ENCODE peak calls at places on chromosome 20, in four cellular contexts. K is A549, T is H1, D is K562. Z is an unnamed sample.
A peak's percentile ranks its signal among the peaks of the same experiment; 100 is the strongest.

GRCh38 chr20:31602779-31603441 is 2.2 kb upstream of the ID1 start:
- DNase-seq in K (peak; percentile 83), T (no peak), D (no peak), Z (peak; percentile 66)

GRCh38 chr20:57288676-57289075 is 22.2 kb upstream of the BMP7 start:
- DNase-seq in K (no peak), T (no peak), D (no peak), Z (no peak)

GRCh38 chr20:16290358-16290757 is 282.9 kb downstream of the KIF16B start:
- DNase-seq in K (no peak), T (no peak), D (no peak), Z (no peak)

GRCh38 chr20:63895886-63896135 is 885 bp downstream of the DNAJC5 start:
- DNase-seq in K (no peak), T (no peak), D (no peak), Z (no peak)

GRCh38 chr20:57312138-57312537 is 17.5 kb upstream of the SPO11 start:
- DNase-seq in K (no peak), T (no peak), D (no peak), Z (no peak)

GRCh38 chr20:15139522-15139921 is 802.1 kb upstream of the FLRT3 start:
- DNase-seq in K (no peak), T (no peak), D (no peak), Z (no peak)

GRCh38 chr20:21509079-21509596 is 4.7 kb downstream of the NKX2-2 start:
- DNase-seq in K (no peak), T (no peak), D (no peak), Z (no peak)

GRCh38 chr20:6420336-6420735 is 297.5 kb upstream of the FERMT1 start:
- DNase-seq in K (no peak), T (no peak), D (no peak), Z (no peak)

GRCh38 chr20:9211016-9211760 is 142.3 kb downstream of the PLCB4 start:
- DNase-seq in K (no peak), T (no peak), D (peak; percentile 68), Z (no peak)

GRCh38 chr20:38201356-38201755 is 36.3 kb upstream of the TGM2 start:
- DNase-seq in K (peak; percentile 61), T (no peak), D (no peak), Z (no peak)

GRCh38 chr20:19828233-19828632 is 70.2 kb downstream of the RIN2 start:
- DNase-seq in K (peak; percentile 71), T (no peak), D (no peak), Z (peak; percentile 30)

GRCh38 chr20:49283176-49283702 is 5.4 kb upstream of the ZNFX1 start:
- DNase-seq in K (no peak), T (no peak), D (peak; percentile 14), Z (no peak)

GRCh38 chr20:32526125-32526524 is 59.0 kb downstream of the NOL4L start:
- DNase-seq in K (no peak), T (no peak), D (no peak), Z (no peak)

DNA sequence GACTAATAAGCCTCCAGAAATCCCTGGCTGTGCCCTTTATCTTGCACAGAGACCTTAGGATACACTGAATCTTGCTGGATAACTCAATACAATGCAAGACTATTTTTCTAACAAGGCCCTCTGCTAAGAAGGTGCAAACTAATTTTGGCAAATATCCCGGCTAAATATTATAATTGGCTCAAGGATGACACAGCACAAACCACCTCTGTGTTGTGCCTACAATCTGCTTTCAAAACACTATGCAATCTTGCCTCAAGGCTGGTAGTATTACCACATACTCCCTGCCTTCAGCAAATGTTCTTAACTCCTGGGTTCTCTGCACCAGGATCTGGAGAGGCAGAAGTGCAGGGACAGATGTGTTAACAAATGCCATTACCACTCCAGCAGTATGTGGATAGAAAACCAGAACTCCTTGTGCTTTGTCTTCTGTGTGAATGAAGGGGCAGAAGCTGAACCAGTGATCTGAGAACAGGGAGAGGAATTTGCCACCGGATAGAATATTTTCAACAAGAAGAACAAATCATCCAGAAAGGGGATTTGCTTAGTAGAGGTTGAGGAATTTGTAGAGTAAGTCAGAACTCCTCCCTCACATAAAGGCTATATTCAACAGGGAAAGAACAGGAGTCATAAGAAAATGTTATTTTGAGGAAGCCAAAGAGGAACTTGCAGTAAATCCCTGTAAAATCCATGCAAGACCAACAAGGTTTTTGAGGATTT is 74.1 kb upstream of the SLC4A11 start:
- DNase-seq in K (peak; percentile 70), T (no peak), D (no peak), Z (peak; percentile 52)
- TF ChIP-seq PHF8 in K (no peak), T (no peak), D (no peak), Z (no peak)

DNA sequence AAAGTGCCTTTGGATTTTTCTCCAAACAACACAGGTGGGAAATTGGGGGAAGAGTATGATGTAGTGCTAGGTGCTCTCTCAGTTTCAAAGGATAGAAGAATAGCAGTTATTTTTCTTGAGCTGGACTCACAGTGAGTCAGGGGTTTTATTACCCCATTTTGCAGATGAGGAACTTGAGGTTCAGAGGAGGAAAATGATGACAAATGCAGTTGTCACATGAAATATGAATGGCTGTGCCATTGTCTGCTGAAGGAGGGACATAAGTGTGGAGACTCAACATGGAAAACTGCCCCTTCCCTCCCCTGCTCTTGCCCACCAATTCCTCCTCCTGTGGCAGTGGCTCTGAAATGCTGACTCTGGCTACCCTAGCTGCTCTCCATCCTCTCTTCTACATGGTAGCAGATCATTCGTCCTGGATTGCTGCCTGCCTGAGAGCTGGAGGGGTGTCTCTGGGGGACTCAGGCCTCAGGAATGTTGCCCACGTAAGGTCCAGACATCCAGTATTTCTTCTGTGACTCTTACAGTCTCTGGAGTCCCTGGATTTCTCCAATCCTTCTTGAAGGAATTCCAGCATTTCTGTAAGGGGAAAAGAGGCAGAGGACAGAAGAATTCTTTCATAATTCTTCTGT is 37.6 kb upstream of the EPB41L1 start:
- DNase-seq in K (no peak), T (no peak), D (no peak), Z (no peak)
- TF ChIP-seq PHF8 in K (no peak), T (no peak), D (no peak), Z (no peak)

GRCh38 chr20:41030536-41031242 is 2.1 kb downstream of the TOP1 start:
- DNase-seq in K (no peak), T (no peak), D (no peak), Z (peak; percentile 24)
- TF ChIP-seq PHF8 in K (no peak), T (no peak), D (no peak), Z (no peak)

DNA sequence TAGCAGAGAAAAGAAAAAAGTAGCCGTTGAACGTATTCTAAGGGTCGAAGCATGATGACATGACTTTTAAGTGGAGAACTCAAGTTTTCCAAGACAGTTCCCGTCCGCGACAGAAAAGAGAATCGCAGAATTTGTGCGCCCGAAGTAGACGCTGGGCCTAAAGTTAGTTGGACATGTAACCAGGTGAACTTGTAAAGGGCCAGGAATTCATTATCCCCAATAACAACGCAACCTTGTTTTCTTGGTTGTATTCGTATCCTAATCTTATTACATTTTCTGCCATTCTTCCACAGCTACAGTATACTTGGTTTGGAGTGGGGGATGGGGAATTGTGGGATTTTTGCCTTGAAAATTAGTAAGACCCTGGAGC is 925 bp downstream of the ITCH start:
- DNase-seq in K (peak; percentile 48), T (no peak), D (peak; percentile 18), Z (no peak)
- TF ChIP-seq PHF8 in K (no peak), T (no peak), D (no peak), Z (no peak)

DNA sequence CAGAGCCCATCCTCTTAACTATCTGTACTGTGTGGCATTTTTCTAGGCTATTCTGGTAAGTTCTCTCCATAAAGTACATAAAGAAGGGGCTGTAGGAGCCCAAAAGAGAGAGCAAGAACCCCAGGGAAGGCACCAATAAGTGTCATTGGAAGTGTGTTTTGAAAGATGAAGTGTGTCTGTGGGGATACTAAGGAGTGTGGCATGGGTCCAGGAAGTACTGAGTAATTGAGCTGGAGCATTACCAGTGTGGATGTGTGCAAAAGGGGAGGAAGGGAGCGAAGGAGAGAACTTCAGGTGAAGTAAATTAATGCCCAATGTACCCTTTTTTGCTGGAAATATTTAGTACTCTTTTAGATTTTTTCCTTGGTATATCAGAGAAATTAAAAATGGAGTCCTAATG is 63.9 kb downstream of the KCNS1 start:
- DNase-seq in K (no peak), T (no peak), D (no peak), Z (no peak)
- TF ChIP-seq PHF8 in K (no peak), T (no peak), D (no peak), Z (no peak)

GRCh38 chr20:4088766-4089165 is 73.4 kb upstream of the RNF24 start:
- DNase-seq in K (no peak), T (no peak), D (no peak), Z (no peak)
- TF ChIP-seq PHF8 in K (no peak), T (no peak), D (no peak), Z (no peak)

GRCh38 chr20:25207960-25208534 is 12.5 kb downstream of the ENTPD6 start:
- DNase-seq in K (no peak), T (no peak), D (no peak), Z (no peak)

GRCh38 chr20:25205277-25206062 is 10.0 kb downstream of the ENTPD6 start:
- DNase-seq in K (no peak), T (no peak), D (no peak), Z (no peak)

GRCh38 chr20:25206063-25206403 is 10.5 kb downstream of the ENTPD6 start:
- DNase-seq in K (no peak), T (no peak), D (no peak), Z (no peak)

GRCh38 chr20:25209400-25209799 is 13.9 kb downstream of the ENTPD6 start:
- DNase-seq in K (no peak), T (no peak), D (no peak), Z (no peak)

GRCh38 chr20:25207149-25207959 is 11.8 kb downstream of the ENTPD6 start:
- DNase-seq in K (no peak), T (no peak), D (no peak), Z (no peak)
- TF ChIP-seq PHF8 in K (no peak), T (no peak), D (no peak), Z (no peak)

Z was measured in HepG2.